ENCODE peak calls at places on chromosomes 3 and 15, in four cellular contexts. One of them, this sample, is unnamed.
A peak's percentile ranks its signal among the peaks of the same experiment; 100 is the strongest.

GRCh38 chr15:99126195-99126594 is 21.3 kb downstream of the SYNM start:
- DNase-seq in endothelial cell: no peak
- DNase-seq in occipital lobe: no peak
- DNase-seq in lung: no peak
- DNase-seq in this sample: no peak

GRCh38 chr3:161322781-161323568 is 48.3 kb downstream of the SPTSSB start:
- DNase-seq in lung: no peak
- DNase-seq in endothelial cell: no peak
- DNase-seq in occipital lobe: no peak
- DNase-seq in this sample: no peak

GRCh38 chr3:171226794-171227193 is 200.3 kb upstream of the SLC2A2 start:
- DNase-seq in occipital lobe: no peak
- DNase-seq in endothelial cell: no peak
- DNase-seq in lung: no peak
- DNase-seq in this sample: no peak

GRCh38 chr15:40142428-40142827 is 18.4 kb upstream of the BUB1B start:
- DNase-seq in lung: no peak
- DNase-seq in occipital lobe: no peak
- DNase-seq in endothelial cell: no peak
- DNase-seq in this sample: no peak

GRCh38 chr3:43852066-43852465 is 161.3 kb downstream of the ABHD5 start:
- DNase-seq in lung: no peak
- DNase-seq in occipital lobe: no peak
- DNase-seq in endothelial cell: no peak
- DNase-seq in this sample: no peak

GRCh38 chr15:87362531-87362930 is 894.0 kb downstream of the NTRK3 start:
- DNase-seq in endothelial cell: no peak
- DNase-seq in occipital lobe: no peak
- DNase-seq in lung: no peak
- DNase-seq in this sample: no peak

GRCh38 chr3:191795196-191795595 is 334.2 kb downstream of the PYDC2 start:
- DNase-seq in lung: no peak
- DNase-seq in occipital lobe: no peak
- DNase-seq in endothelial cell: no peak
- DNase-seq in this sample: no peak

GRCh38 chr3:86104154-86104553 is 886.8 kb downstream of the VGLL3 start:
- DNase-seq in endothelial cell: no peak
- DNase-seq in occipital lobe: no peak
- DNase-seq in lung: no peak
- DNase-seq in this sample: no peak

GRCh38 chr3:139934557-139935070 is 371 bp upstream of the CLSTN2 start:
- DNase-seq in occipital lobe: peak; percentile 55
- DNase-seq in lung: no peak
- DNase-seq in endothelial cell: peak; percentile 73
- DNase-seq in this sample: peak; percentile 31

GRCh38 chr3:189631409-189631808 is 220 bp downstream of the TP63 start:
- DNase-seq in lung: no peak
- DNase-seq in occipital lobe: no peak
- DNase-seq in endothelial cell: no peak
- DNase-seq in this sample: no peak

GRCh38 chr3:160792445-160793039 is 36.5 kb downstream of the PPM1L start:
- DNase-seq in occipital lobe: no peak
- DNase-seq in endothelial cell: no peak
- DNase-seq in lung: no peak
- DNase-seq in this sample: no peak

GRCh38 chr15:90075420-90076289 is 26.6 kb downstream of the IDH2 start:
- DNase-seq in endothelial cell: no peak
- DNase-seq in occipital lobe: peak; percentile 13
- DNase-seq in lung: no peak
- DNase-seq in this sample: no peak

GRCh38 chr3:122916580-122916979 is 111.0 kb downstream of the SEMA5B start:
- DNase-seq in occipital lobe: no peak
- DNase-seq in endothelial cell: no peak
- DNase-seq in lung: no peak
- DNase-seq in this sample: no peak

GRCh38 chr3:43770426-43771103 is 79.8 kb downstream of the ABHD5 start:
- DNase-seq in occipital lobe: no peak
- DNase-seq in lung: peak; percentile 78
- DNase-seq in endothelial cell: no peak
- DNase-seq in this sample: no peak

GRCh38 chr3:25259871-25260270 is 168.2 kb upstream of the RARB start:
- DNase-seq in occipital lobe: no peak
- DNase-seq in lung: no peak
- DNase-seq in endothelial cell: no peak
- DNase-seq in this sample: no peak

GRCh38 chr15:96303503-96304054 is 26.9 kb upstream of the NR2F2 start:
- DNase-seq in lung: no peak
- DNase-seq in occipital lobe: no peak
- DNase-seq in endothelial cell: no peak
- DNase-seq in this sample: no peak

GRCh38 chr3:161567962-161568361 is 71.4 kb downstream of the OTOL1 start:
- DNase-seq in endothelial cell: no peak
- DNase-seq in occipital lobe: no peak
- DNase-seq in lung: no peak
- DNase-seq in this sample: no peak

GRCh38 chr15:80275946-80276345 is 23.9 kb upstream of the CTXND1 start:
- DNase-seq in endothelial cell: no peak
- DNase-seq in occipital lobe: no peak
- DNase-seq in lung: no peak
- DNase-seq in this sample: no peak

GRCh38 chr3:42830437-42831320 is 21.4 kb downstream of the ACKR2 start:
- DNase-seq in lung: no peak
- DNase-seq in occipital lobe: no peak
- DNase-seq in endothelial cell: no peak
- DNase-seq in this sample: no peak

GRCh38 chr3:159872374-159873109 is 116.1 kb upstream of the IL12A start:
- DNase-seq in lung: no peak
- DNase-seq in occipital lobe: no peak
- DNase-seq in endothelial cell: no peak
- DNase-seq in this sample: no peak

GRCh38 chr3:73734376-73734775 is 109.6 kb upstream of the PDZRN3 start:
- DNase-seq in lung: no peak
- DNase-seq in endothelial cell: no peak
- DNase-seq in occipital lobe: no peak
- DNase-seq in this sample: no peak

GRCh38 chr3:37163262-37164020 is 10.9 kb downstream of the LRRFIP2 start:
- DNase-seq in endothelial cell: peak; percentile 12
- DNase-seq in lung: no peak
- DNase-seq in occipital lobe: no peak
- DNase-seq in this sample: no peak

GRCh38 chr3:102410616-102411015 is 24.2 kb upstream of the ZPLD1 start:
- DNase-seq in lung: no peak
- DNase-seq in endothelial cell: no peak
- DNase-seq in occipital lobe: no peak
- DNase-seq in this sample: no peak

GRCh38 chr15:72236381-72237285 is 5.6 kb upstream of the PKM start:
- DNase-seq in occipital lobe: no peak
- DNase-seq in endothelial cell: no peak
- DNase-seq in lung: no peak
- DNase-seq in this sample: no peak

GRCh38 chr3:154240235-154240634 is 84.1 kb downstream of the DHX36 start:
- DNase-seq in endothelial cell: no peak
- DNase-seq in lung: no peak
- DNase-seq in occipital lobe: no peak
- DNase-seq in this sample: no peak

GRCh38 chr3:2958553-2958952 is 151.6 kb downstream of the IL5RA start:
- DNase-seq in endothelial cell: no peak
- DNase-seq in lung: no peak
- DNase-seq in occipital lobe: no peak
- DNase-seq in this sample: no peak

GRCh38 chr3:135106445-135106844 is 311.4 kb downstream of the EPHB1 start:
- DNase-seq in endothelial cell: peak; percentile 61
- DNase-seq in occipital lobe: no peak
- DNase-seq in lung: no peak
- DNase-seq in this sample: no peak

GRCh38 chr15:25241241-25241801 is 197.5 kb downstream of the UBE3A start:
- DNase-seq in lung: no peak
- DNase-seq in occipital lobe: no peak
- DNase-seq in endothelial cell: no peak
- DNase-seq in this sample: no peak

GRCh38 chr3:108605028-108605427 is 15.5 kb downstream of the DZIP3 start:
- DNase-seq in endothelial cell: no peak
- DNase-seq in occipital lobe: no peak
- DNase-seq in lung: no peak
- DNase-seq in this sample: no peak

GRCh38 chr3:23390446-23390845 is 187.3 kb downstream of the UBE2E2 start:
- DNase-seq in occipital lobe: no peak
- DNase-seq in endothelial cell: no peak
- DNase-seq in lung: no peak
- DNase-seq in this sample: no peak

GRCh38 chr15:28907338-28907961 is 21.7 kb downstream of the APBA2 start:
- DNase-seq in endothelial cell: no peak
- DNase-seq in lung: no peak
- DNase-seq in occipital lobe: no peak
- DNase-seq in this sample: no peak

GRCh38 chr15:24748812-24749439 is 73.4 kb downstream of the NPAP1 start:
- DNase-seq in endothelial cell: no peak
- DNase-seq in lung: no peak
- DNase-seq in occipital lobe: no peak
- DNase-seq in this sample: no peak

GRCh38 chr3:197878427-197878826 is 71.6 kb upstream of the RPL35A start:
- DNase-seq in occipital lobe: no peak
- DNase-seq in lung: no peak
- DNase-seq in endothelial cell: no peak
- DNase-seq in this sample: no peak

GRCh38 chr15:80777137-80777536 is 2.0 kb upstream of the CEMIP start:
- DNase-seq in endothelial cell: no peak
- DNase-seq in occipital lobe: no peak
- DNase-seq in lung: no peak
- DNase-seq in this sample: no peak

GRCh38 chr3:138694287-138695007 is 85.9 kb downstream of the FAIM start:
- DNase-seq in occipital lobe: no peak
- DNase-seq in endothelial cell: no peak
- DNase-seq in lung: no peak
- DNase-seq in this sample: no peak